ENCODE peak calls at places on chromosome 13, in five cellular contexts. One of them, this sample, is unnamed.

GRCh38 chr13:55497486-55497885 is 1643.2 kb upstream of the PRR20A start:
- DNase-seq in stimulated activated CD8-positive, alpha-beta memory T cell treated with anti-CD3 and anti-CD28 coated beads, Interleukin-2, amount 100 ng/mL, for 1 hour: no peak
- DNase-seq in T-helper 17 cell: no peak
- DNase-seq in NCI-H1930: no peak
- DNase-seq in AG04450: no peak
- DNase-seq in this sample: no peak

GRCh38 chr13:101700598-101700997 is 248.1 kb downstream of the ITGBL1 start:
- DNase-seq in stimulated activated CD8-positive, alpha-beta memory T cell treated with anti-CD3 and anti-CD28 coated beads, Interleukin-2, amount 100 ng/mL, for 1 hour: no peak
- DNase-seq in NCI-H1930: no peak
- DNase-seq in T-helper 17 cell: no peak
- DNase-seq in AG04450: no peak
- DNase-seq in this sample: no peak

GRCh38 chr13:78816154-78816553 is 157.2 kb upstream of the OBI1 start:
- DNase-seq in NCI-H1930: no peak
- DNase-seq in AG04450: no peak
- DNase-seq in stimulated activated CD8-positive, alpha-beta memory T cell treated with anti-CD3 and anti-CD28 coated beads, Interleukin-2, amount 100 ng/mL, for 1 hour: no peak
- DNase-seq in T-helper 17 cell: no peak
- DNase-seq in this sample: no peak

GRCh38 chr13:97944396-97945029 is 9.0 kb upstream of the IPO5 start:
- DNase-seq in NCI-H1930: no peak
- DNase-seq in T-helper 17 cell: no peak
- DNase-seq in AG04450: no peak
- DNase-seq in stimulated activated CD8-positive, alpha-beta memory T cell treated with anti-CD3 and anti-CD28 coated beads, Interleukin-2, amount 100 ng/mL, for 1 hour: no peak
- DNase-seq in this sample: peak

GRCh38 chr13:47033216-47033615 is 136.4 kb upstream of the HTR2A start:
- DNase-seq in stimulated activated CD8-positive, alpha-beta memory T cell treated with anti-CD3 and anti-CD28 coated beads, Interleukin-2, amount 100 ng/mL, for 1 hour: no peak
- DNase-seq in T-helper 17 cell: no peak
- DNase-seq in AG04450: no peak
- DNase-seq in NCI-H1930: no peak
- DNase-seq in this sample: no peak

GRCh38 chr13:45195421-45195820 is 5.4 kb downstream of the KCTD4 start:
- DNase-seq in T-helper 17 cell: no peak
- DNase-seq in stimulated activated CD8-positive, alpha-beta memory T cell treated with anti-CD3 and anti-CD28 coated beads, Interleukin-2, amount 100 ng/mL, for 1 hour: no peak
- DNase-seq in AG04450: no peak
- DNase-seq in NCI-H1930: no peak
- DNase-seq in this sample: no peak

GRCh38 chr13:75480691-75481175 is 1.2 kb downstream of the TBC1D4 start:
- DNase-seq in NCI-H1930: no peak
- DNase-seq in AG04450: no peak
- DNase-seq in T-helper 17 cell: no peak
- DNase-seq in stimulated activated CD8-positive, alpha-beta memory T cell treated with anti-CD3 and anti-CD28 coated beads, Interleukin-2, amount 100 ng/mL, for 1 hour: no peak
- DNase-seq in this sample: no peak

GRCh38 chr13:26784704-26785639 is 24.4 kb upstream of the GPR12 start:
- DNase-seq in AG04450: no peak
- DNase-seq in NCI-H1930: no peak
- DNase-seq in stimulated activated CD8-positive, alpha-beta memory T cell treated with anti-CD3 and anti-CD28 coated beads, Interleukin-2, amount 100 ng/mL, for 1 hour: no peak
- DNase-seq in T-helper 17 cell: no peak
- DNase-seq in this sample: no peak

GRCh38 chr13:60661514-60661913 is 264.5 kb downstream of the TDRD3 start:
- DNase-seq in AG04450: no peak
- DNase-seq in NCI-H1930: no peak
- DNase-seq in T-helper 17 cell: no peak
- DNase-seq in stimulated activated CD8-positive, alpha-beta memory T cell treated with anti-CD3 and anti-CD28 coated beads, Interleukin-2, amount 100 ng/mL, for 1 hour: no peak
- DNase-seq in this sample: no peak

GRCh38 chr13:75717525-75717924 is 81.4 kb downstream of the LMO7 start:
- DNase-seq in AG04450: no peak
- DNase-seq in T-helper 17 cell: no peak
- DNase-seq in NCI-H1930: no peak
- DNase-seq in stimulated activated CD8-positive, alpha-beta memory T cell treated with anti-CD3 and anti-CD28 coated beads, Interleukin-2, amount 100 ng/mL, for 1 hour: no peak
- DNase-seq in this sample: no peak

GRCh38 chr13:50366488-50367174 is 351.4 kb downstream of the KCNRG start:
- DNase-seq in T-helper 17 cell: no peak
- DNase-seq in AG04450: no peak
- DNase-seq in NCI-H1930: no peak
- DNase-seq in stimulated activated CD8-positive, alpha-beta memory T cell treated with anti-CD3 and anti-CD28 coated beads, Interleukin-2, amount 100 ng/mL, for 1 hour: no peak
- DNase-seq in this sample: no peak

GRCh38 chr13:99865420-99865930 is 106.1 kb downstream of the ZIC5 start:
- DNase-seq in AG04450: no peak
- DNase-seq in stimulated activated CD8-positive, alpha-beta memory T cell treated with anti-CD3 and anti-CD28 coated beads, Interleukin-2, amount 100 ng/mL, for 1 hour: no peak
- DNase-seq in NCI-H1930: no peak
- DNase-seq in T-helper 17 cell: no peak
- DNase-seq in this sample: no peak

GRCh38 chr13:51902776-51903175 is 41.0 kb downstream of the CCDC70 start:
- DNase-seq in NCI-H1930: no peak
- DNase-seq in T-helper 17 cell: no peak
- DNase-seq in AG04450: no peak
- DNase-seq in stimulated activated CD8-positive, alpha-beta memory T cell treated with anti-CD3 and anti-CD28 coated beads, Interleukin-2, amount 100 ng/mL, for 1 hour: no peak
- DNase-seq in this sample: no peak

GRCh38 chr13:107361666-107362065 is 793.7 kb upstream of the ARGLU1 start:
- DNase-seq in T-helper 17 cell: no peak
- DNase-seq in stimulated activated CD8-positive, alpha-beta memory T cell treated with anti-CD3 and anti-CD28 coated beads, Interleukin-2, amount 100 ng/mL, for 1 hour: no peak
- DNase-seq in AG04450: no peak
- DNase-seq in NCI-H1930: no peak
- DNase-seq in this sample: no peak

GRCh38 chr13:108926848-108927247 is 297.4 kb downstream of the MYO16 start:
- DNase-seq in NCI-H1930: no peak
- DNase-seq in stimulated activated CD8-positive, alpha-beta memory T cell treated with anti-CD3 and anti-CD28 coated beads, Interleukin-2, amount 100 ng/mL, for 1 hour: no peak
- DNase-seq in T-helper 17 cell: no peak
- DNase-seq in AG04450: no peak
- DNase-seq in this sample: no peak

GRCh38 chr13:91346848-91347211 is 657 bp upstream of the MIR17HG start:
- DNase-seq in NCI-H1930: no peak
- DNase-seq in AG04450: no peak
- DNase-seq in stimulated activated CD8-positive, alpha-beta memory T cell treated with anti-CD3 and anti-CD28 coated beads, Interleukin-2, amount 100 ng/mL, for 1 hour: no peak
- DNase-seq in T-helper 17 cell: no peak
- DNase-seq in this sample: no peak

GRCh38 chr13:38349386-38350113 is at the start of gene UFM1:
- DNase-seq in AG04450: peak
- DNase-seq in T-helper 17 cell: peak
- DNase-seq in stimulated activated CD8-positive, alpha-beta memory T cell treated with anti-CD3 and anti-CD28 coated beads, Interleukin-2, amount 100 ng/mL, for 1 hour: peak
- DNase-seq in NCI-H1930: peak
- DNase-seq in this sample: peak

GRCh38 chr13:61453121-61453520 is 37.5 kb upstream of the PCDH20 start:
- DNase-seq in AG04450: no peak
- DNase-seq in T-helper 17 cell: no peak
- DNase-seq in stimulated activated CD8-positive, alpha-beta memory T cell treated with anti-CD3 and anti-CD28 coated beads, Interleukin-2, amount 100 ng/mL, for 1 hour: no peak
- DNase-seq in NCI-H1930: no peak
- DNase-seq in this sample: no peak

GRCh38 chr13:113915786-113916329 is 52.0 kb upstream of the GAS6 start:
- DNase-seq in T-helper 17 cell: no peak
- DNase-seq in stimulated activated CD8-positive, alpha-beta memory T cell treated with anti-CD3 and anti-CD28 coated beads, Interleukin-2, amount 100 ng/mL, for 1 hour: no peak
- DNase-seq in AG04450: no peak
- DNase-seq in NCI-H1930: no peak
- DNase-seq in this sample: no peak

GRCh38 chr13:63403726-63404125 is 1988.1 kb upstream of the PCDH20 start:
- DNase-seq in T-helper 17 cell: no peak
- DNase-seq in AG04450: no peak
- DNase-seq in NCI-H1930: no peak
- DNase-seq in stimulated activated CD8-positive, alpha-beta memory T cell treated with anti-CD3 and anti-CD28 coated beads, Interleukin-2, amount 100 ng/mL, for 1 hour: no peak
- DNase-seq in this sample: no peak

GRCh38 chr13:72163671-72164070 is 296.7 kb upstream of the DACH1 start:
- DNase-seq in stimulated activated CD8-positive, alpha-beta memory T cell treated with anti-CD3 and anti-CD28 coated beads, Interleukin-2, amount 100 ng/mL, for 1 hour: no peak
- DNase-seq in NCI-H1930: no peak
- DNase-seq in AG04450: no peak
- DNase-seq in T-helper 17 cell: no peak
- DNase-seq in this sample: no peak

GRCh38 chr13:110300090-110300815 is 6.7 kb downstream of the COL4A1 start:
- DNase-seq in stimulated activated CD8-positive, alpha-beta memory T cell treated with anti-CD3 and anti-CD28 coated beads, Interleukin-2, amount 100 ng/mL, for 1 hour: no peak
- DNase-seq in T-helper 17 cell: no peak
- DNase-seq in AG04450: no peak
- DNase-seq in NCI-H1930: peak
- DNase-seq in this sample: no peak

GRCh38 chr13:100254002-100254401 is 165.1 kb downstream of the PCCA start:
- DNase-seq in NCI-H1930: no peak
- DNase-seq in AG04450: no peak
- DNase-seq in stimulated activated CD8-positive, alpha-beta memory T cell treated with anti-CD3 and anti-CD28 coated beads, Interleukin-2, amount 100 ng/mL, for 1 hour: no peak
- DNase-seq in T-helper 17 cell: no peak
- DNase-seq in this sample: no peak

GRCh38 chr13:42660367-42660965 is 86.5 kb downstream of the TNFSF11 start:
- DNase-seq in AG04450: no peak
- DNase-seq in NCI-H1930: no peak
- DNase-seq in stimulated activated CD8-positive, alpha-beta memory T cell treated with anti-CD3 and anti-CD28 coated beads, Interleukin-2, amount 100 ng/mL, for 1 hour: no peak
- DNase-seq in T-helper 17 cell: no peak
- DNase-seq in this sample: no peak

GRCh38 chr13:34290661-34291060 is 472.7 kb downstream of the RFC3 start:
- DNase-seq in NCI-H1930: no peak
- DNase-seq in AG04450: no peak
- DNase-seq in stimulated activated CD8-positive, alpha-beta memory T cell treated with anti-CD3 and anti-CD28 coated beads, Interleukin-2, amount 100 ng/mL, for 1 hour: no peak
- DNase-seq in T-helper 17 cell: no peak
- DNase-seq in this sample: no peak

GRCh38 chr13:25069236-25069635 is 26.7 kb upstream of the PABPC3 start:
- DNase-seq in stimulated activated CD8-positive, alpha-beta memory T cell treated with anti-CD3 and anti-CD28 coated beads, Interleukin-2, amount 100 ng/mL, for 1 hour: no peak
- DNase-seq in T-helper 17 cell: no peak
- DNase-seq in AG04450: no peak
- DNase-seq in NCI-H1930: no peak
- DNase-seq in this sample: no peak

GRCh38 chr13:30341815-30342570 is 34.6 kb upstream of the KATNAL1 start:
- DNase-seq in NCI-H1930: no peak
- DNase-seq in T-helper 17 cell: no peak
- DNase-seq in AG04450: peak
- DNase-seq in stimulated activated CD8-positive, alpha-beta memory T cell treated with anti-CD3 and anti-CD28 coated beads, Interleukin-2, amount 100 ng/mL, for 1 hour: no peak
- DNase-seq in this sample: peak

GRCh38 chr13:62702502-62702901 is 1286.9 kb upstream of the PCDH20 start:
- DNase-seq in stimulated activated CD8-positive, alpha-beta memory T cell treated with anti-CD3 and anti-CD28 coated beads, Interleukin-2, amount 100 ng/mL, for 1 hour: no peak
- DNase-seq in AG04450: no peak
- DNase-seq in NCI-H1930: peak
- DNase-seq in T-helper 17 cell: no peak
- DNase-seq in this sample: no peak

GRCh38 chr13:30340367-30341184 is 33.2 kb upstream of the KATNAL1 start:
- DNase-seq in AG04450: peak
- DNase-seq in T-helper 17 cell: no peak
- DNase-seq in NCI-H1930: no peak
- DNase-seq in stimulated activated CD8-positive, alpha-beta memory T cell treated with anti-CD3 and anti-CD28 coated beads, Interleukin-2, amount 100 ng/mL, for 1 hour: no peak
- DNase-seq in this sample: peak

GRCh38 chr13:43785166-43785680 is 1.5 kb downstream of the ENOX1 start:
- DNase-seq in T-helper 17 cell: no peak
- DNase-seq in stimulated activated CD8-positive, alpha-beta memory T cell treated with anti-CD3 and anti-CD28 coated beads, Interleukin-2, amount 100 ng/mL, for 1 hour: no peak
- DNase-seq in AG04450: no peak
- DNase-seq in NCI-H1930: no peak
- DNase-seq in this sample: no peak

GRCh38 chr13:113954046-113954841 is 19.6 kb downstream of the C13orf46 start:
- DNase-seq in T-helper 17 cell: no peak
- DNase-seq in stimulated activated CD8-positive, alpha-beta memory T cell treated with anti-CD3 and anti-CD28 coated beads, Interleukin-2, amount 100 ng/mL, for 1 hour: no peak
- DNase-seq in AG04450: no peak
- DNase-seq in NCI-H1930: no peak
- DNase-seq in this sample: no peak

This sample was measured in amniotic stem cell.